ENCODE peak calls at places on chromosomes 4 and X, in nine cellular contexts. One of them, this sample, is unnamed.

GRCh38 chrX:39204945-39205344 is 403.7 kb downstream of the MID1IP1 start:
- DNase-seq in AG10803: no peak
- DNase-seq in cardiac muscle cell: no peak
- DNase-seq in Peyer's patch: no peak
- DNase-seq in ovary: no peak
- DNase-seq in HFFc6: no peak
- DNase-seq in heart left ventricle: no peak
- DNase-seq in GM13977: no peak
- DNase-seq in CD8-positive, alpha-beta T cell: no peak
- DNase-seq in this sample: no peak

GRCh38 chr4:17385403-17385802 is 126.5 kb downstream of the QDPR start:
- DNase-seq in CD8-positive, alpha-beta T cell: peak; percentile 13
- DNase-seq in GM13977: peak; percentile 17
- DNase-seq in AG10803: peak; percentile 44
- DNase-seq in heart left ventricle: no peak
- DNase-seq in ovary: no peak
- DNase-seq in HFFc6: peak; percentile 19
- DNase-seq in cardiac muscle cell: peak; percentile 1
- DNase-seq in Peyer's patch: no peak
- DNase-seq in this sample: no peak

GRCh38 chr4:15325987-15326386 is 101.8 kb upstream of the C1QTNF7 start:
- DNase-seq in heart left ventricle: no peak
- DNase-seq in Peyer's patch: no peak
- DNase-seq in cardiac muscle cell: no peak
- DNase-seq in AG10803: no peak
- DNase-seq in ovary: no peak
- DNase-seq in GM13977: no peak
- DNase-seq in HFFc6: no peak
- DNase-seq in CD8-positive, alpha-beta T cell: no peak
- DNase-seq in this sample: no peak

GRCh38 chr4:181690498-181690897 is 552.7 kb upstream of the TENM3 start:
- DNase-seq in Peyer's patch: no peak
- DNase-seq in cardiac muscle cell: no peak
- DNase-seq in AG10803: no peak
- DNase-seq in ovary: no peak
- DNase-seq in CD8-positive, alpha-beta T cell: no peak
- DNase-seq in GM13977: no peak
- DNase-seq in HFFc6: no peak
- DNase-seq in heart left ventricle: no peak
- DNase-seq in this sample: no peak

GRCh38 chr4:786861-787300 is 39.0 kb downstream of the CPLX1 start:
- DNase-seq in Peyer's patch: no peak
- DNase-seq in CD8-positive, alpha-beta T cell: no peak
- DNase-seq in heart left ventricle: no peak
- DNase-seq in GM13977: no peak
- DNase-seq in cardiac muscle cell: no peak
- DNase-seq in ovary: peak; percentile 71
- DNase-seq in HFFc6: no peak
- DNase-seq in AG10803: no peak
- DNase-seq in this sample: no peak

GRCh38 chrX:16603822-16604221 is 46.1 kb upstream of the S100G start:
- DNase-seq in Peyer's patch: no peak
- DNase-seq in ovary: no peak
- DNase-seq in GM13977: no peak
- DNase-seq in CD8-positive, alpha-beta T cell: no peak
- DNase-seq in AG10803: peak; percentile 11
- DNase-seq in cardiac muscle cell: no peak
- DNase-seq in heart left ventricle: no peak
- DNase-seq in HFFc6: no peak
- DNase-seq in this sample: no peak

GRCh38 chrX:102712967-102713677 is 874 bp downstream of the GPRASP2 start:
- DNase-seq in heart left ventricle: peak; percentile 61
- DNase-seq in cardiac muscle cell: peak; percentile 35
- DNase-seq in Peyer's patch: no peak
- DNase-seq in HFFc6: peak; percentile 5
- DNase-seq in AG10803: peak; percentile 38
- DNase-seq in GM13977: no peak
- DNase-seq in ovary: peak; percentile 79
- DNase-seq in CD8-positive, alpha-beta T cell: no peak
- DNase-seq in this sample: no peak

GRCh38 chr4:142881331-142881730 is 35.2 kb upstream of the INPP4B start:
- DNase-seq in Peyer's patch: no peak
- DNase-seq in AG10803: no peak
- DNase-seq in heart left ventricle: no peak
- DNase-seq in HFFc6: no peak
- DNase-seq in cardiac muscle cell: no peak
- DNase-seq in GM13977: no peak
- DNase-seq in CD8-positive, alpha-beta T cell: no peak
- DNase-seq in ovary: no peak
- DNase-seq in this sample: no peak

GRCh38 chr4:176563591-176563990 is 229.1 kb downstream of the VEGFC start:
- DNase-seq in HFFc6: no peak
- DNase-seq in cardiac muscle cell: peak; percentile 12
- DNase-seq in AG10803: peak; percentile 71
- DNase-seq in GM13977: no peak
- DNase-seq in heart left ventricle: no peak
- DNase-seq in ovary: no peak
- DNase-seq in CD8-positive, alpha-beta T cell: no peak
- DNase-seq in Peyer's patch: no peak
- DNase-seq in this sample: no peak
- TF ChIP-seq CTCF in HFFc6: peak; percentile 22
- TF ChIP-seq CTCF in cardiac muscle cell: peak; percentile 57
- TF ChIP-seq CTCF in AG10803: peak; percentile 56
- TF ChIP-seq CTCF in GM13977: no peak
- TF ChIP-seq CTCF in heart left ventricle: no peak
- TF ChIP-seq CTCF in ovary: no peak
- TF ChIP-seq CTCF in CD8-positive, alpha-beta T cell: no peak
- TF ChIP-seq CTCF in Peyer's patch: peak; percentile 36
- TF ChIP-seq CTCF in this sample: no peak

DNA sequence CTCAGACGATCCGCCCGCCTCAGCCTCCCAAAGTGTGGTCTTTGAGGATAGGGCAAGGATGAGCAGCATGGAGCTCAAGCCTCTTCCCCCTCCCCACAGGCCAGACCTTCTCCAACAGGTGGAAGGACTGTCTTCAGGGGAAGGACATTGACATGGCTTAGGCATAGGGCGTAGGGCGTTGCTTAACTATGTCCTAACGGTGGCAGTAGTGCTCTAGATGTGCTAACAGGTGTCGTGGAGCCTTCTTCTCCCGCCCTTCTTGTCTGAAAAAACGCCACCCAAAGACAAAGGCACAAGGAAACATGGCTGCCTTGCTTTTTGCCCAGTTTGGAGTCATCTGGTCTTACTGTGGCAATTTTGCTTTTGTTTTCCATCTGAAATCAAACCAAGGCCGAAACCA is 219.8 kb downstream of the OR13H1 start:
- DNase-seq in CD8-positive, alpha-beta T cell: no peak
- DNase-seq in HFFc6: no peak
- DNase-seq in AG10803: peak; percentile 17
- DNase-seq in Peyer's patch: peak; percentile 83
- DNase-seq in ovary: peak; percentile 83
- DNase-seq in GM13977: peak; percentile 36
- DNase-seq in heart left ventricle: peak; percentile 78
- DNase-seq in cardiac muscle cell: no peak
- DNase-seq in this sample: no peak
- TF ChIP-seq CTCF in CD8-positive, alpha-beta T cell: no peak
- TF ChIP-seq CTCF in HFFc6: peak; percentile 22
- TF ChIP-seq CTCF in AG10803: no peak
- TF ChIP-seq CTCF in Peyer's patch: peak; percentile 79
- TF ChIP-seq CTCF in ovary: peak; percentile 58
- TF ChIP-seq CTCF in GM13977: peak; percentile 71
- TF ChIP-seq CTCF in heart left ventricle: peak; percentile 45
- TF ChIP-seq CTCF in cardiac muscle cell: no peak
- TF ChIP-seq CTCF in this sample: no peak

GRCh38 chr4:82555279-82555678 is 6.5 kb downstream of the TMEM150C start:
- DNase-seq in CD8-positive, alpha-beta T cell: no peak
- DNase-seq in heart left ventricle: no peak
- DNase-seq in HFFc6: no peak
- DNase-seq in ovary: no peak
- DNase-seq in Peyer's patch: no peak
- DNase-seq in GM13977: no peak
- DNase-seq in cardiac muscle cell: no peak
- DNase-seq in AG10803: no peak
- DNase-seq in this sample: no peak
- TF ChIP-seq CTCF in CD8-positive, alpha-beta T cell: no peak
- TF ChIP-seq CTCF in heart left ventricle: no peak
- TF ChIP-seq CTCF in HFFc6: no peak
- TF ChIP-seq CTCF in ovary: no peak
- TF ChIP-seq CTCF in Peyer's patch: no peak
- TF ChIP-seq CTCF in GM13977: no peak
- TF ChIP-seq CTCF in cardiac muscle cell: peak; percentile 13
- TF ChIP-seq CTCF in AG10803: peak; percentile 2
- TF ChIP-seq CTCF in this sample: no peak

DNA sequence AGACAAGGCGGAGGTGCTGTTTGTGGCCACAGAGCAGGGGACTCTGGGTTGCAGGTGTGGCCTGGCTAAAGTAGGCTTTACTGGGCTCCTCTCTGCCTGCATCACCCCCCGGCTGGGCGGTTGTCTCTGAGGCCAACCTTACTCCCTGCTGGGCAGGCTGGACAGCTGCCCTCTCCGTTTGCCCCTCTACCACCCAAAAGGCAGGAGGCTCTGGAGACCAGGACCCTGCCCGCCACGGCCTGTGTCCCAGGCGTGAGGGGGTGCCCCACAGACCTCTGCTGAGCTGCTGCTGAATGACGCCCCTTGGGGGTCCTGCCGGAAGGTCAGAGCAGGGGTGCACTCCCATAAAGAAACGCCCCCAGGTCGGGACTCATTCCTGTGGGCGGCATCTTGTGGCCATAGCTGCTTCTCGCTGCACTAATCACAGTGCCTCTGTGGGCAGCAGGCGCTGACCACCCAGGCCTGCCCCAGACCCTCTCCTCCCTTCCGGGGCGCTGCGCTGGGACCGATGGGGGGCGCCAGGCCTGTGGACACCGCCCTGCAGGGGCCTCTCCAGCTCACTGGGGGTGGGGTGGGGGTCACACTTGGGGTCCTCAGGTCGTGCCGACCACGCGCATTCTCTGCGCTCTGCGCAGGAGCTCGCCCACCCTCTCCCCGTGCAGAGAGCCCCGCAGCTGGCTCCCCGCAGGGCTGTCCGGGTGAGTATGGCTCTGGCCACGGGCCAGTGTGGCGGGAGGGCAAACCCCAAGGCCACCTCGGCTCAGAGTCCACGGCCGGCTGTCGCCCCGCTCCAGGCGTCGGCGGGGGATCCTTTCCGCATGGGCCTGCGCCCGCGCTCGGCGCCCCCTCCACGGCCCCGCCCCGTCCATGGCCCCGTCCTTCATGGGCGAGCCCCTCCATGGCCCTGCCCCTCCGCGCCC is 920 bp downstream of the HTT-AS start:
- DNase-seq in HFFc6: no peak
- DNase-seq in cardiac muscle cell: peak; percentile 30
- DNase-seq in Peyer's patch: no peak
- DNase-seq in ovary: peak; percentile 64
- DNase-seq in heart left ventricle: no peak
- DNase-seq in AG10803: no peak
- DNase-seq in CD8-positive, alpha-beta T cell: no peak
- DNase-seq in GM13977: no peak
- DNase-seq in this sample: no peak
- TF ChIP-seq CTCF in HFFc6: peak; percentile 63
- TF ChIP-seq CTCF in cardiac muscle cell: peak; percentile 25
- TF ChIP-seq CTCF in Peyer's patch: no peak
- TF ChIP-seq CTCF in ovary: no peak
- TF ChIP-seq CTCF in heart left ventricle: no peak
- TF ChIP-seq CTCF in AG10803: no peak
- TF ChIP-seq CTCF in CD8-positive, alpha-beta T cell: no peak
- TF ChIP-seq CTCF in GM13977: peak; percentile 37
- TF ChIP-seq CTCF in this sample: no peak

GRCh38 chrX:30824275-30824674 is 64.8 kb downstream of the TAB3 start:
- DNase-seq in GM13977: no peak
- DNase-seq in heart left ventricle: no peak
- DNase-seq in Peyer's patch: no peak
- DNase-seq in HFFc6: no peak
- DNase-seq in AG10803: no peak
- DNase-seq in CD8-positive, alpha-beta T cell: no peak
- DNase-seq in cardiac muscle cell: no peak
- DNase-seq in ovary: no peak
- DNase-seq in this sample: no peak

GRCh38 chrX:30819080-30819479 is 70.0 kb downstream of the TAB3 start:
- DNase-seq in heart left ventricle: no peak
- DNase-seq in cardiac muscle cell: no peak
- DNase-seq in HFFc6: no peak
- DNase-seq in CD8-positive, alpha-beta T cell: no peak
- DNase-seq in ovary: no peak
- DNase-seq in Peyer's patch: no peak
- DNase-seq in AG10803: no peak
- DNase-seq in GM13977: no peak
- DNase-seq in this sample: no peak

GRCh38 chrX:30822068-30822671 is 66.9 kb downstream of the TAB3 start:
- DNase-seq in CD8-positive, alpha-beta T cell: no peak
- DNase-seq in AG10803: no peak
- DNase-seq in HFFc6: peak; percentile 1
- DNase-seq in Peyer's patch: no peak
- DNase-seq in cardiac muscle cell: no peak
- DNase-seq in ovary: no peak
- DNase-seq in GM13977: peak; percentile 23
- DNase-seq in heart left ventricle: no peak
- DNase-seq in this sample: no peak

GRCh38 chrX:30822719-30823118 is 66.3 kb downstream of the TAB3 start:
- DNase-seq in AG10803: peak; percentile 17
- DNase-seq in ovary: no peak
- DNase-seq in Peyer's patch: no peak
- DNase-seq in HFFc6: no peak
- DNase-seq in GM13977: no peak
- DNase-seq in CD8-positive, alpha-beta T cell: no peak
- DNase-seq in cardiac muscle cell: no peak
- DNase-seq in heart left ventricle: no peak
- DNase-seq in this sample: no peak

DNA sequence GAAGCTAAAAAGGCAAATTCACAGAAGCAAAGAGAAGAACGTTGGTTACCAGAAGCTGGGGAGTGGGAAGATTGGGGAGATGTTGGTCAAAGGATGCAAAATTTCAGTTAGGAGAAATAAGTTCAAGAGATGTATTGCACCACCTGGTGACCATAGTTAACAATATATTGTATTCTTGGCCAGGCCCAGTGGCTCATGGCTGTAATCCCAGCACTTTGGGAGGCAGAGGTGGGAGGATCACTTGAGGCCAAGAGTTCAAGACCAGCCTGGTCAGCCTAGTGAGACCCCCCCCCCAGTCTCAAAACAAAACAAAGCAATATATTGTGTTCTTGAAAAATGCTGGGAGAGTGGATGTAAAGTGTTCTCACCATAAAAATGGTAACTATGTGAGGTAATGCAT is 67.9 kb downstream of the TAB3 start:
- DNase-seq in AG10803: no peak
- DNase-seq in Peyer's patch: no peak
- DNase-seq in cardiac muscle cell: no peak
- DNase-seq in GM13977: no peak
- DNase-seq in CD8-positive, alpha-beta T cell: no peak
- DNase-seq in HFFc6: no peak
- DNase-seq in heart left ventricle: no peak
- DNase-seq in ovary: no peak
- DNase-seq in this sample: no peak
- TF ChIP-seq CTCF in AG10803: no peak
- TF ChIP-seq CTCF in Peyer's patch: no peak
- TF ChIP-seq CTCF in cardiac muscle cell: no peak
- TF ChIP-seq CTCF in GM13977: no peak
- TF ChIP-seq CTCF in CD8-positive, alpha-beta T cell: no peak
- TF ChIP-seq CTCF in HFFc6: peak; percentile 26
- TF ChIP-seq CTCF in heart left ventricle: no peak
- TF ChIP-seq CTCF in ovary: no peak
- TF ChIP-seq CTCF in this sample: no peak